ENCODE peak calls at places on chromosomes 13 and 19, in seven cellular contexts. One of them, this sample, is unnamed.

GRCh38 chr13:44068737-44069136 is 189.0 kb downstream of the LACC1 start:
- DNase-seq in HCT116: peak; percentile 13
- DNase-seq in endothelial cell of umbilical vein: peak; percentile 25
- DNase-seq in brain microvascular endothelial cell: peak; percentile 64
- DNase-seq in neural progenitor cell: no peak
- DNase-seq in heart left ventricle: no peak
- DNase-seq in stomach: no peak
- DNase-seq in this sample: peak; percentile 39

GRCh38 chr13:48094404-48094780 is 512 bp downstream of the MED4 start:
- DNase-seq in HCT116: no peak
- DNase-seq in endothelial cell of umbilical vein: peak; percentile 33
- DNase-seq in brain microvascular endothelial cell: no peak
- DNase-seq in neural progenitor cell: peak; percentile 35
- DNase-seq in heart left ventricle: no peak
- DNase-seq in stomach: no peak
- DNase-seq in this sample: no peak

GRCh38 chr13:95601216-95601615 is 43.3 kb downstream of the DZIP1 start:
- DNase-seq in HCT116: no peak
- DNase-seq in endothelial cell of umbilical vein: peak; percentile 55
- DNase-seq in brain microvascular endothelial cell: no peak
- DNase-seq in neural progenitor cell: no peak
- DNase-seq in heart left ventricle: no peak
- DNase-seq in stomach: no peak
- DNase-seq in this sample: no peak

GRCh38 chr19:52748336-52748950 is 13.6 kb upstream of the ZNF611 start:
- DNase-seq in HCT116: no peak
- DNase-seq in endothelial cell of umbilical vein: peak; percentile 42
- DNase-seq in brain microvascular endothelial cell: no peak
- DNase-seq in neural progenitor cell: peak; percentile 73
- DNase-seq in heart left ventricle: no peak
- DNase-seq in stomach: no peak
- DNase-seq in this sample: no peak

GRCh38 chr13:24308488-24309020 is 826 bp upstream of the C1QTNF9 start:
- DNase-seq in HCT116: no peak
- DNase-seq in endothelial cell of umbilical vein: no peak
- DNase-seq in brain microvascular endothelial cell: no peak
- DNase-seq in neural progenitor cell: no peak
- DNase-seq in heart left ventricle: no peak
- DNase-seq in stomach: no peak
- DNase-seq in this sample: no peak

GRCh38 chr13:35768126-35768525 is 291.6 kb upstream of the MAB21L1 start:
- DNase-seq in HCT116: no peak
- DNase-seq in endothelial cell of umbilical vein: no peak
- DNase-seq in brain microvascular endothelial cell: no peak
- DNase-seq in neural progenitor cell: no peak
- DNase-seq in heart left ventricle: no peak
- DNase-seq in stomach: no peak
- DNase-seq in this sample: no peak

GRCh38 chr13:22095794-22096193 is 424.9 kb downstream of the FGF9 start:
- DNase-seq in HCT116: no peak
- DNase-seq in endothelial cell of umbilical vein: no peak
- DNase-seq in brain microvascular endothelial cell: no peak
- DNase-seq in neural progenitor cell: no peak
- DNase-seq in heart left ventricle: no peak
- DNase-seq in stomach: no peak
- DNase-seq in this sample: no peak

GRCh38 chr13:52127783-52128702 is 830 bp downstream of the NEK5 start:
- DNase-seq in HCT116: peak; percentile 63
- DNase-seq in endothelial cell of umbilical vein: peak; percentile 79
- DNase-seq in brain microvascular endothelial cell: peak; percentile 48
- DNase-seq in neural progenitor cell: peak; percentile 78
- DNase-seq in heart left ventricle: peak; percentile 50
- DNase-seq in stomach: peak; percentile 67
- DNase-seq in this sample: peak; percentile 16

GRCh38 chr19:34644991-34645461 is 31.9 kb downstream of the SCGB2B2 start:
- DNase-seq in HCT116: no peak
- DNase-seq in endothelial cell of umbilical vein: no peak
- DNase-seq in brain microvascular endothelial cell: no peak
- DNase-seq in neural progenitor cell: no peak
- DNase-seq in heart left ventricle: no peak
- DNase-seq in stomach: no peak
- DNase-seq in this sample: no peak

GRCh38 chr19:12778020-12778904 is 2.9 kb upstream of the HOOK2 start:
- DNase-seq in HCT116: no peak
- DNase-seq in endothelial cell of umbilical vein: peak; percentile 73
- DNase-seq in brain microvascular endothelial cell: peak; percentile 75
- DNase-seq in neural progenitor cell: peak; percentile 56
- DNase-seq in heart left ventricle: peak; percentile 86
- DNase-seq in stomach: peak; percentile 79
- DNase-seq in this sample: no peak

GRCh38 chr19:3287814-3288213 is 63.4 kb downstream of the CELF5 start:
- DNase-seq in HCT116: no peak
- DNase-seq in endothelial cell of umbilical vein: no peak
- DNase-seq in brain microvascular endothelial cell: no peak
- DNase-seq in neural progenitor cell: no peak
- DNase-seq in heart left ventricle: no peak
- DNase-seq in stomach: no peak
- DNase-seq in this sample: no peak

GRCh38 chr13:79522583-79522982 is 41.6 kb downstream of the NDFIP2 start:
- DNase-seq in HCT116: no peak
- DNase-seq in endothelial cell of umbilical vein: peak; percentile 44
- DNase-seq in brain microvascular endothelial cell: peak; percentile 87
- DNase-seq in neural progenitor cell: no peak
- DNase-seq in heart left ventricle: no peak
- DNase-seq in stomach: no peak
- DNase-seq in this sample: no peak

GRCh38 chr13:32734511-32734910 is 148.3 kb downstream of the PDS5B start:
- DNase-seq in HCT116: no peak
- DNase-seq in endothelial cell of umbilical vein: peak; percentile 37
- DNase-seq in brain microvascular endothelial cell: peak; percentile 90
- DNase-seq in neural progenitor cell: no peak
- DNase-seq in heart left ventricle: no peak
- DNase-seq in stomach: no peak
- DNase-seq in this sample: peak; percentile 20

GRCh38 chr13:79450110-79450509 is 30.8 kb upstream of the NDFIP2 start:
- DNase-seq in HCT116: no peak
- DNase-seq in endothelial cell of umbilical vein: no peak
- DNase-seq in brain microvascular endothelial cell: no peak
- DNase-seq in neural progenitor cell: no peak
- DNase-seq in heart left ventricle: no peak
- DNase-seq in stomach: no peak
- DNase-seq in this sample: no peak

GRCh38 chr13:43981091-43981490 is 101.4 kb downstream of the LACC1 start:
- DNase-seq in HCT116: no peak
- DNase-seq in endothelial cell of umbilical vein: no peak
- DNase-seq in brain microvascular endothelial cell: no peak
- DNase-seq in neural progenitor cell: peak; percentile 28
- DNase-seq in heart left ventricle: no peak
- DNase-seq in stomach: no peak
- DNase-seq in this sample: no peak

GRCh38 chr19:46654621-46655152 is 6.3 kb downstream of the DACT3 start:
- DNase-seq in HCT116: no peak
- DNase-seq in endothelial cell of umbilical vein: no peak
- DNase-seq in brain microvascular endothelial cell: no peak
- DNase-seq in neural progenitor cell: peak; percentile 70
- DNase-seq in heart left ventricle: peak; percentile 40
- DNase-seq in stomach: no peak
- DNase-seq in this sample: no peak

GRCh38 chr13:39602614-39603366 is at the start of gene LHFPL6:
- DNase-seq in HCT116: no peak
- DNase-seq in endothelial cell of umbilical vein: peak; percentile 81
- DNase-seq in brain microvascular endothelial cell: peak; percentile 77
- DNase-seq in neural progenitor cell: peak; percentile 90
- DNase-seq in heart left ventricle: peak; percentile 91
- DNase-seq in stomach: peak; percentile 73
- DNase-seq in this sample: peak; percentile 41

GRCh38 chr13:39602277-39602613 is 748 bp downstream of the LHFPL6 start:
- DNase-seq in HCT116: no peak
- DNase-seq in endothelial cell of umbilical vein: no peak
- DNase-seq in brain microvascular endothelial cell: no peak
- DNase-seq in neural progenitor cell: no peak
- DNase-seq in heart left ventricle: no peak
- DNase-seq in stomach: no peak
- DNase-seq in this sample: no peak

GRCh38 chr13:39599842-39600241 is 3.2 kb downstream of the LHFPL6 start:
- DNase-seq in HCT116: no peak
- DNase-seq in endothelial cell of umbilical vein: no peak
- DNase-seq in brain microvascular endothelial cell: no peak
- DNase-seq in neural progenitor cell: no peak
- DNase-seq in heart left ventricle: no peak
- DNase-seq in stomach: no peak
- DNase-seq in this sample: no peak

GRCh38 chr13:39600766-39601165 is 2.2 kb downstream of the LHFPL6 start:
- DNase-seq in HCT116: no peak
- DNase-seq in endothelial cell of umbilical vein: no peak
- DNase-seq in brain microvascular endothelial cell: peak; percentile 24
- DNase-seq in neural progenitor cell: peak; percentile 62
- DNase-seq in heart left ventricle: peak; percentile 72
- DNase-seq in stomach: no peak
- DNase-seq in this sample: no peak

GRCh38 chr13:39601636-39602035 is 1.4 kb downstream of the LHFPL6 start:
- DNase-seq in HCT116: no peak
- DNase-seq in endothelial cell of umbilical vein: no peak
- DNase-seq in brain microvascular endothelial cell: no peak
- DNase-seq in neural progenitor cell: no peak
- DNase-seq in heart left ventricle: no peak
- DNase-seq in stomach: no peak
- DNase-seq in this sample: no peak
- H3K27ac ChIP-seq in HCT116: no peak overlapping the region
- H3K27ac ChIP-seq in endothelial cell of umbilical vein: no peak overlapping the region
- H3K27ac ChIP-seq in brain microvascular endothelial cell: no peak overlapping the region
- H3K27ac ChIP-seq in neural progenitor cell: no peak overlapping the region
- H3K27ac ChIP-seq in heart left ventricle: peak overlapping the region; percentile 93
- H3K27ac ChIP-seq in stomach: no peak overlapping the region
- H3K27ac ChIP-seq in this sample: no peak overlapping the region

GRCh38 chr13:101149735-101150380 is 266.4 kb downstream of the NALCN start:
- DNase-seq in HCT116: no peak
- DNase-seq in endothelial cell of umbilical vein: peak; percentile 38
- DNase-seq in brain microvascular endothelial cell: peak; percentile 45
- DNase-seq in neural progenitor cell: peak; percentile 62
- DNase-seq in heart left ventricle: no peak
- DNase-seq in stomach: no peak
- DNase-seq in this sample: peak; percentile 34
- TF ChIP-seq CTCF in HCT116: peak; percentile 31
- TF ChIP-seq CTCF in endothelial cell of umbilical vein: peak; percentile 29
- TF ChIP-seq CTCF in brain microvascular endothelial cell: peak; percentile 64
- TF ChIP-seq CTCF in neural progenitor cell: peak; percentile 55
- TF ChIP-seq CTCF in heart left ventricle: no peak
- TF ChIP-seq CTCF in stomach: no peak
- TF ChIP-seq CTCF in this sample: peak; percentile 57

DNA sequence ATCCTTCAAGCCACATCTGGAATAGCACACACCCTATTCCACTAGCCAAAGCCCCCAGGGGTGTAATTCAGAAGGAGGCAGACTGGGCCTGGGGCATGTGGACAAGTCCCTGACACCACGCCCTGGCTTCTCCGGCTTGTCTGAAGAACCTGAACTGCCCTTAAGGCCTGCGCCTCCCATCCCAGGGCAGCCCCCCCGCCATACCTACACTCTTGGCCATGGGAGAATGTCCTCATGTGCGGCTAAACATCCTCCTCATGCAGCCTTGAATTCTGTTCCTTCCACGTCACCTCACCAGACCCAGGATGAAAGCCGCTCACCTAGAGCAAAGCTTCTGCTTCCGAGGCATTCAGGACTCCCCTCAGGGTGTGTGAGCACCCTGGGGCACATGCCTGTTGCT is 24.3 kb upstream of the POU2F2 start:
- DNase-seq in HCT116: no peak
- DNase-seq in endothelial cell of umbilical vein: no peak
- DNase-seq in brain microvascular endothelial cell: no peak
- DNase-seq in neural progenitor cell: no peak
- DNase-seq in heart left ventricle: no peak
- DNase-seq in stomach: no peak
- DNase-seq in this sample: no peak
- H3K27me3 ChIP-seq in HCT116: peaks cover 33% of the 10 kb centered on the region
- H3K27me3 ChIP-seq in endothelial cell of umbilical vein: peaks cover 27% of the 10 kb centered on the region
- H3K27me3 ChIP-seq in brain microvascular endothelial cell: peaks cover 45% of the 10 kb centered on the region
- H3K27me3 ChIP-seq in neural progenitor cell: peaks cover 48% of the 10 kb centered on the region
- H3K27me3 ChIP-seq in heart left ventricle: peaks cover 54% of the 10 kb centered on the region
- H3K27me3 ChIP-seq in stomach: peaks cover 67% of the 10 kb centered on the region
- H3K27me3 ChIP-seq in this sample: peaks cover 83% of the 10 kb centered on the region

DNA sequence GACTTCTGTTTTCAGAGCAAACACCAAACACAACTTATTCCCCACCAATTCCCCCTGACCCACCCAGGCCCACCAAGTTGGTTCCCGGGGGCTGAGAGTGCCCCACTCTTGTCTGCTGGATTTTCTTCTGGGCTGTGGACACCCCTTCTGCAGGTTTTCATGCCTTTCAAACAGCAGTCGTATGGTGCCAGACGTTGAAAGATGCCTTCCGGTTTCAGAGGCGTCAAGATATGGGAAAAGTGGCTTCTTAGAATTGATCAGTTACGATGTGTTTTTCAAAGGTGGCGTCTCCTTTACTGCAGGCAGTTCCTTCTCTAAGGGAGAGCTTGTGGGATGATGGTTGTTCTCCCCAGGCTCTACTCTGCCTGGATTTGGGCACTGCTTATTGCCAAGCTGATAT is 12.7 kb downstream of the CLEC11A start:
- DNase-seq in HCT116: no peak
- DNase-seq in endothelial cell of umbilical vein: no peak
- DNase-seq in brain microvascular endothelial cell: no peak
- DNase-seq in neural progenitor cell: no peak
- DNase-seq in heart left ventricle: no peak
- DNase-seq in stomach: no peak
- DNase-seq in this sample: no peak
- H3K27ac ChIP-seq in HCT116: no peak overlapping the region
- H3K27ac ChIP-seq in endothelial cell of umbilical vein: no peak overlapping the region
- H3K27ac ChIP-seq in brain microvascular endothelial cell: no peak overlapping the region
- H3K27ac ChIP-seq in neural progenitor cell: no peak overlapping the region
- H3K27ac ChIP-seq in heart left ventricle: no peak overlapping the region
- H3K27ac ChIP-seq in stomach: no peak overlapping the region
- H3K27ac ChIP-seq in this sample: no peak overlapping the region

GRCh38 chr13:26112843-26113242 is 61.0 kb upstream of the SHISA2 start:
- DNase-seq in HCT116: no peak
- DNase-seq in endothelial cell of umbilical vein: no peak
- DNase-seq in brain microvascular endothelial cell: peak; percentile 14
- DNase-seq in neural progenitor cell: peak; percentile 18
- DNase-seq in heart left ventricle: no peak
- DNase-seq in stomach: no peak
- DNase-seq in this sample: no peak

GRCh38 chr13:26117620-26118019 is 65.8 kb upstream of the SHISA2 start:
- DNase-seq in HCT116: no peak
- DNase-seq in endothelial cell of umbilical vein: no peak
- DNase-seq in brain microvascular endothelial cell: no peak
- DNase-seq in neural progenitor cell: no peak
- DNase-seq in heart left ventricle: no peak
- DNase-seq in stomach: no peak
- DNase-seq in this sample: no peak

DNA sequence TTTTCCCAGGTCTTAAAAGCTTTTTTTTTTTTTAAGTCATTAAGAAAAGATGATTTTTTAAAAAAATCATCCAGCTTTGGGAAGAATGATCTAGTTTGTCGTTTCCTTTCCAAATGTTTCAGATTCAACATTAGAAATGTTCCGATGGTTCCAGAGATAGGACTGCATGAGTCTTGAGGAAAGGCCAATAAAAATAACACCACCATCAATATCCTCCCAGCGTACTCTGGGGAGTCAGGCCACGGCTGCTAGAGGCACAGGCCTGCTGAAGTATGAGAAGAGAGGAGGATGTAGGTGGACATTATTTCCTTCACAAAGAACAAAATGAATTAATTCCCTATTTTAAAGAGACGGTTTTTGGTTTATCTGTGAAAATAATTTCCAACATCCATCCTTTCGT is 60.0 kb upstream of the SHISA2 start:
- DNase-seq in HCT116: no peak
- DNase-seq in endothelial cell of umbilical vein: no peak
- DNase-seq in brain microvascular endothelial cell: no peak
- DNase-seq in neural progenitor cell: no peak
- DNase-seq in heart left ventricle: no peak
- DNase-seq in stomach: no peak
- DNase-seq in this sample: no peak
- TF ChIP-seq CTCF in HCT116: no peak
- TF ChIP-seq CTCF in endothelial cell of umbilical vein: no peak
- TF ChIP-seq CTCF in brain microvascular endothelial cell: no peak
- TF ChIP-seq CTCF in neural progenitor cell: no peak
- TF ChIP-seq CTCF in heart left ventricle: no peak
- TF ChIP-seq CTCF in stomach: no peak
- TF ChIP-seq CTCF in this sample: no peak